ENCODE peak calls at places on chromosomes 1 and 21, in four cellular contexts. N, C, F and V are unnamed samples.
A peak's percentile ranks its signal among the peaks of the same experiment; 100 is the strongest.

GRCh38 chr1:37605061-37605650 is 9.4 kb upstream of the GNL2 start:
- DNase-seq in N (no peak), C (no peak), F (no peak), V (no peak)

GRCh38 chr1:216905052-216905580 is 181.9 kb upstream of the ESRRG start:
- DNase-seq in F (no peak), N (no peak), C (no peak), V (peak; percentile 24)

GRCh38 chr1:240173836-240174235 is 82.2 kb downstream of the FMN2 start:
- DNase-seq in N (no peak), C (no peak), F (no peak), V (no peak)

GRCh38 chr1:234144866-234145265 is 228.4 kb upstream of the COA6 start:
- DNase-seq in N (no peak), C (no peak), F (no peak), V (no peak)

GRCh38 chr1:33311706-33312412 is 9.0 kb downstream of the A3GALT2 start:
- DNase-seq in C (no peak), F (no peak), N (no peak), V (no peak)

GRCh38 chr1:79353224-79353623 is 346.7 kb upstream of the ADGRL4 start:
- DNase-seq in F (peak; percentile 76), N (peak; percentile 1), C (peak; percentile 36), V (peak; percentile 53)

GRCh38 chr1:31771891-31772668 is 7.9 kb upstream of the ADGRB2 start:
- DNase-seq in F (no peak), C (no peak), N (no peak), V (peak; percentile 63)

GRCh38 chr1:247386695-247387094 is 29.3 kb upstream of the NLRP3 start:
- DNase-seq in N (no peak), C (peak; percentile 58), F (no peak), V (peak; percentile 23)

GRCh38 chr1:63046539-63046938 is 262.6 kb downstream of the ATG4C start:
- DNase-seq in N (no peak), F (no peak), C (no peak), V (no peak)

GRCh38 chr1:111821121-111821745 is 65.5 kb downstream of the DDX20 start:
- DNase-seq in C (no peak), N (no peak), F (no peak), V (no peak)

GRCh38 chr1:112395261-112395831 is 668 bp upstream of the CTTNBP2NL start:
- DNase-seq in F (no peak), C (no peak), N (no peak), V (no peak)

GRCh38 chr21:44959376-44960091 is 19.7 kb downstream of the SLX9 start:
- DNase-seq in F (no peak), N (no peak), C (no peak), V (no peak)

GRCh38 chr1:220764757-220765156 is 16.6 kb downstream of the MTARC2 start:
- DNase-seq in C (no peak), F (no peak), N (no peak), V (no peak)

GRCh38 chr1:51070640-51071039 is 31.4 kb upstream of the C1orf185 start:
- DNase-seq in F (no peak), C (no peak), N (no peak), V (no peak)

GRCh38 chr1:233503351-233503950 is 110.5 kb upstream of the KCNK1 start:
- DNase-seq in N (no peak), C (no peak), F (no peak), V (no peak)

GRCh38 chr1:66535853-66536252 is 1.9 kb downstream of the SGIP1 start:
- DNase-seq in N (no peak), C (peak; percentile 69), F (no peak), V (no peak)

GRCh38 chr1:196317535-196318522 is 290.4 kb downstream of the KCNT2 start:
- DNase-seq in N (peak; percentile 1), F (peak; percentile 46), C (peak; percentile 55), V (peak; percentile 62)

GRCh38 chr1:7366286-7366954 is 404.7 kb upstream of the VAMP3 start:
- DNase-seq in C (no peak), N (no peak), F (no peak), V (no peak)

GRCh38 chr1:28087614-28088167 is 719 bp downstream of the EYA3 start:
- DNase-seq in C (peak; percentile 54), F (peak; percentile 35), N (no peak), V (peak; percentile 32)

GRCh38 chr1:37362990-37363389 is 111.4 kb upstream of the ZC3H12A start:
- DNase-seq in F (no peak), C (no peak), N (no peak), V (peak; percentile 18)

GRCh38 chr1:46549697-46550681 is 1.5 kb downstream of the KNCN start:
- DNase-seq in F (peak; percentile 37), N (no peak), C (no peak), V (peak; percentile 58)

GRCh38 chr1:85898861-85899260 is 190.6 kb upstream of the ZNHIT6 start:
- DNase-seq in C (no peak), N (no peak), F (no peak), V (no peak)

GRCh38 chr1:93607814-93608187 is 73.8 kb downstream of the BCAR3 start:
- DNase-seq in F (no peak), C (no peak), N (no peak), V (no peak)

GRCh38 chr21:31444061-31444460 is 100.0 kb upstream of the TIAM1 start:
- DNase-seq in N (no peak), F (no peak), C (peak; percentile 42), V (peak; percentile 19)

GRCh38 chr1:240935921-240936320 is 324.0 kb upstream of the GREM2 start:
- DNase-seq in C (no peak), N (no peak), F (no peak), V (no peak)

GRCh38 chr1:171590022-171590421 is 32.0 kb upstream of the MYOCOS start:
- DNase-seq in F (no peak), C (no peak), N (no peak), V (no peak)

GRCh38 chr1:209850342-209850979 is 22.7 kb downstream of the UTP25 start:
- DNase-seq in C (peak; percentile 71), F (peak; percentile 96), N (peak; percentile 60), V (peak; percentile 68)

GRCh38 chr1:208256091-208256490 is 11.9 kb upstream of the PLXNA2 start:
- DNase-seq in C (no peak), N (no peak), F (no peak), V (no peak)

GRCh38 chr1:72184099-72184695 is 98.1 kb downstream of the NEGR1 start:
- DNase-seq in N (no peak), C (peak; percentile 49), F (peak; percentile 27), V (no peak)

GRCh38 chr1:68113961-68114360 is 63.5 kb upstream of the DIRAS3 start:
- DNase-seq in F (no peak), N (no peak), C (no peak), V (no peak)

GRCh38 chr1:209549384-209550001 is 34.0 kb upstream of the CAMK1G start:
- DNase-seq in C (no peak), F (peak; percentile 37), N (no peak), V (peak; percentile 33)

GRCh38 chr1:6249732-6250689 is 6.0 kb downstream of the HES3 start:
- DNase-seq in C (no peak), N (no peak), F (no peak), V (peak; percentile 42)

GRCh38 chr1:152906023-152906565 is 2.3 kb upstream of the IVL start:
- DNase-seq in C (no peak), F (no peak), N (no peak), V (no peak)

GRCh38 chr1:150976879-150977694 is 2.5 kb upstream of the CERS2 start:
- DNase-seq in N (no peak), C (peak; percentile 91), F (peak; percentile 71), V (peak; percentile 76)

GRCh38 chr1:41158147-41158875 is 83.8 kb downstream of the SCMH1 start:
- DNase-seq in C (no peak), N (no peak), F (no peak), V (no peak)

GRCh38 chr21:30984897-30985296 is 53.4 kb downstream of the KRTAP19-8 start:
- DNase-seq in C (no peak), N (no peak), F (no peak), V (no peak)

GRCh38 chr1:218401896-218402770 is 57.0 kb downstream of the TGFB2 start:
- DNase-seq in F (peak; percentile 84), C (no peak), N (no peak), V (peak; percentile 43)

GRCh38 chr1:119987112-119987511 is 82.3 kb downstream of the NOTCH2 start:
- DNase-seq in F (no peak), N (no peak), C (no peak), V (peak; percentile 40)

GRCh38 chr1:3891329-3891867 is 8.7 kb downstream of the C1orf174 start:
- DNase-seq in C (no peak), N (no peak), F (no peak), V (no peak)

GRCh38 chr1:2059290-2059953 is 9.2 kb downstream of the PRKCZ start:
- DNase-seq in F (no peak), C (no peak), N (no peak), V (no peak)